ENCODE peak calls at places on chromosomes 3 and 15, in seven cellular contexts. I is transverse colon, P is stomach, O is IMR-90, X is uterus, K is upper lobe of left lung, M is H54. V is an unnamed sample.

GRCh38 chr3:66036586-66037061 is 2.1 kb downstream of the MAGI1 start:
- DNase-seq in I (no peak), P (peak), O (peak), X (no peak), K (peak), M (no peak), V (no peak)

GRCh38 chr15:80849308-80849707 is 70.1 kb downstream of the CEMIP start:
- DNase-seq in I (no peak), P (peak), O (peak), X (peak), K (peak), M (peak), V (no peak)

GRCh38 chr3:120648290-120648689 is 33.7 kb downstream of the HGD start:
- DNase-seq in I (no peak), P (no peak), O (peak), X (no peak), K (no peak), M (no peak), V (no peak)

GRCh38 chr3:107271787-107272387 is 105.4 kb upstream of the CCDC54 start:
- DNase-seq in I (no peak), P (no peak), O (peak), X (no peak), K (no peak), M (no peak), V (peak)

GRCh38 chr3:65483475-65483874 is 555.2 kb downstream of the MAGI1 start:
- DNase-seq in I (peak), P (peak), O (no peak), X (peak), K (peak), M (no peak), V (no peak)

GRCh38 chr3:115660646-115661442 is 37.5 kb downstream of the GAP43 start:
- DNase-seq in I (no peak), P (no peak), O (no peak), X (no peak), K (no peak), M (no peak), V (no peak)

GRCh38 chr15:90620379-90621134 is 90.8 kb downstream of the CRTC3 start:
- DNase-seq in I (no peak), P (no peak), O (no peak), X (no peak), K (no peak), M (no peak), V (peak)

GRCh38 chr3:29412117-29412516 is 131.2 kb downstream of the RBMS3 start:
- DNase-seq in I (no peak), P (no peak), O (peak), X (no peak), K (no peak), M (no peak), V (no peak)

GRCh38 chr3:106257172-106257571 is 388.4 kb upstream of the CBLB start:
- DNase-seq in I (no peak), P (no peak), O (no peak), X (no peak), K (no peak), M (no peak), V (no peak)
- TF ChIP-seq POLR2A in I (no peak), P (no peak), O (no peak), X (no peak), K (no peak), M (no peak), V (no peak)

DNA sequence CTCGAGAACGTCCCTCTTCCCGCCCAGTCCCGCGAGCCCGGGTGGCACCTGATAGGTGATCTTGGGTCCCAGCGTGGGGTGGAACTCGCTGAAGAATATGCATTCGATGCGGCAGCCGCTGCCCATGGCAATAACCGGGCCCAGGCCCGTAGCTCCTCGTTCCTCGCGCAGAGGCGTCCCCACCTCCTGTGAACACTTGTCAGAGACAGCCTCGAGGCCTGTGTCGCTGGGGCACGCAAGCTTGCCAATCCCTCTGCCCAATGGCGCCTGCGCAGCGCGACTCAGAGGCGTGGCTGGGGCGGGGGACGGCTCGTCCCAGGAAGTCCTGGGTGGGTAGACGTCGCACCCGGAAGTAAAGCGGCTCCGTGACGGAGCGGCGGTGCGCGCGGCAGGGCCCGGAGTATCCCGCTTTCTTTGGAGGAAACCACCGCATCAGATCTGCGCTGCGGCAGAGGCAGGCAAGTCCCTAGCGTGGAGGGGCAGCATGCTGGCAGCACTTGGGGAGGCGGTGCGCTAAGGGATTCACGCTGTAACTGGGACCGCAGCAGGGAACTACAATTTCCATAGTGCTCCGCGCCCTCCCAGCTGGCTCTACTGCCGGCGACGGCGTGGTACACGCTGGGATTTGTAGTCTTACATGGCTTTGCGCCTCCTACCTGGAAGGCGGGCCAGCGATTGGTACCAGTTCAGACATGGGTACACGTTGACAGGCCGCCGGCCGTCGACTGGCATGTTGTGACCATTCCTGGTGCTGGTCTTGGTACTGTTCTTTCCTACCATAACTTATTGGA is at the start of the genes CYB561D2 and NPRL2:
- DNase-seq in I (peak), P (peak), O (peak), X (peak), K (peak), M (peak), V (peak)
- TF ChIP-seq POLR2A in I (peak), P (peak), O (no peak), X (peak), K (peak), M (peak), V (peak)

GRCh38 chr15:52730163-52730562 is 51.0 kb upstream of the ATOSA start:
- DNase-seq in I (no peak), P (no peak), O (peak), X (no peak), K (no peak), M (no peak), V (no peak)
- TF ChIP-seq POLR2A in I (no peak), P (no peak), O (no peak), X (no peak), K (no peak), M (no peak), V (no peak)

GRCh38 chr15:74621546-74621920 is 5.9 kb downstream of the CLK3 start:
- DNase-seq in I (no peak), P (no peak), O (no peak), X (no peak), K (no peak), M (no peak), V (no peak)

GRCh38 chr15:74621936-74622335 is 6.3 kb downstream of the CLK3 start:
- DNase-seq in I (no peak), P (no peak), O (no peak), X (no peak), K (no peak), M (no peak), V (no peak)

GRCh38 chr15:74619916-74620635 is 4.4 kb downstream of the CLK3 start:
- DNase-seq in I (no peak), P (no peak), O (no peak), X (no peak), K (no peak), M (no peak), V (no peak)

GRCh38 chr15:74622758-74623157 is 7.1 kb downstream of the CLK3 start:
- DNase-seq in I (no peak), P (no peak), O (no peak), X (no peak), K (no peak), M (no peak), V (no peak)

DNA sequence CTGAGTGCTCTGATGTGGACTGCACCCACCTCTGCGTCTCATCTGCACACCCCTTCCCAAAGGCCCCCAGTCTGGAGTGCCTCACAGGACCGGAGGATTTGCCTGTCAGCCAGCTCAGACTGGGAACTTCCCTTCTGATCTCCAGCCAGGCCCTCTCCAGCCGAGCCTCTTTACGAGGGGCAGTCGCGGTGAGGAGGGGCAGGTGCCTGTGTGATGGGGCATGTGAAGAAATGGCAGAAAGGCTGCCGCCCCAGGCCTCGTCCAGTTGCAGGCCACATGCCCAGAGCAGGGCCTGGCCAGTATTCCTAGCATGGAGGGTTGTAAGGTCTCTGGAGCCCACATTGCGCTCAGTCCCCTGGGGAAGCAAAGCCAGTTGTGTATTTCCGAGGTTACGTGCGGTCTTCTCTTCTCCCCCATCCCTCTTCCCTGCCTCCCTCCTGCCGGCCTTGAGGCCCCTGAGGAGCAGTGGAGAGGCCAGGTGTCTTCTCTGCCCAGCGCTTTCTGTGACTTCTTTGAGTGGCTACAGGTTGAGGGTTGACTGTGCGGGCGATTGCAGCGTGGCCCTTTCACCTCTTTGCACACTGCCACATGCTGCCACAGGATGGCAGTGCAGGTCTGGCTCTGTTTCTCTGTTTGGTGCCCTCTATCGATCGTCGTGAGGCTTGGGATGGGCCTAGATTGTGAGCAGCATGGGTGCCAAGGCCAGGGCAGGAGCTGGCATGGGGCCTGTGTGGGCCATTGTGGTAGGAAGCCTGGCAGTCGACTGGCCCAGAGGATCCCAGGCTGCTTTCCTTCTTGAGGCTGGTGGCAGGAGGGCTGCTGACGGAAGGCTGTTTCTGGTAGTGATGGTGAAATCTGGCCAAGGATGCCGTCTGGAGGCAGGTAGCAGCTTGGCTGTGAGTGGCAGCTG is 5.3 kb downstream of the CLK3 start:
- DNase-seq in I (peak), P (peak), O (peak), X (peak), K (peak), M (peak), V (peak)
- TF ChIP-seq POLR2A in I (no peak), P (no peak), O (no peak), X (no peak), K (no peak), M (no peak), V (peak)

GRCh38 chr3:122322095-122323075 is 2.7 kb upstream of the CSTA start:
- DNase-seq in I (no peak), P (no peak), O (no peak), X (no peak), K (no peak), M (no peak), V (no peak)

GRCh38 chr3:122325769-122326168 is 721 bp downstream of the CSTA start:
- DNase-seq in I (no peak), P (no peak), O (no peak), X (no peak), K (no peak), M (no peak), V (no peak)

DNA sequence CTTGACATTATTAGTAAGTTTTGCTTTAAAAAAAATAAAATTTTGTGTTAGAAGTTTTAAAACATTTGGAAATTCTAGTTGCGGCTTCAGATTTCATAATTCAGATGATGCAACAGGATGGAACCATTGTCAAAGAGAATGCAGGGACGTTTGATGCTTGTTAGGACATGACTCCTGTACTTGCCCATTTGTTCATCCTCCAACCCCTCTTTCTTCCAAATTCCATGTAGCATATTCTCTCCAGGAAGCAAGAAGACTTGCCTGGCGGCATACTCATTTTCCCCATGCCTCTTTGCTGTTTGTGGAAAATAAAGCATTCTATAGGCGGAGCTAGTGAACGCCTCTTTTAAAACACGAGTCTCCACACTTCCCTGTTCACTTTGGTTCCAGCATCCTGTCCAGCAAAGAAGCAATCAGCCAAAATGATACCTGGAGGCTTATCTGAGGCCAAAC is at the start of gene CSTA:
- DNase-seq in I (no peak), P (no peak), O (no peak), X (no peak), K (no peak), M (no peak), V (no peak)
- TF ChIP-seq POLR2A in I (no peak), P (no peak), O (no peak), X (no peak), K (no peak), M (no peak), V (no peak)

DNA sequence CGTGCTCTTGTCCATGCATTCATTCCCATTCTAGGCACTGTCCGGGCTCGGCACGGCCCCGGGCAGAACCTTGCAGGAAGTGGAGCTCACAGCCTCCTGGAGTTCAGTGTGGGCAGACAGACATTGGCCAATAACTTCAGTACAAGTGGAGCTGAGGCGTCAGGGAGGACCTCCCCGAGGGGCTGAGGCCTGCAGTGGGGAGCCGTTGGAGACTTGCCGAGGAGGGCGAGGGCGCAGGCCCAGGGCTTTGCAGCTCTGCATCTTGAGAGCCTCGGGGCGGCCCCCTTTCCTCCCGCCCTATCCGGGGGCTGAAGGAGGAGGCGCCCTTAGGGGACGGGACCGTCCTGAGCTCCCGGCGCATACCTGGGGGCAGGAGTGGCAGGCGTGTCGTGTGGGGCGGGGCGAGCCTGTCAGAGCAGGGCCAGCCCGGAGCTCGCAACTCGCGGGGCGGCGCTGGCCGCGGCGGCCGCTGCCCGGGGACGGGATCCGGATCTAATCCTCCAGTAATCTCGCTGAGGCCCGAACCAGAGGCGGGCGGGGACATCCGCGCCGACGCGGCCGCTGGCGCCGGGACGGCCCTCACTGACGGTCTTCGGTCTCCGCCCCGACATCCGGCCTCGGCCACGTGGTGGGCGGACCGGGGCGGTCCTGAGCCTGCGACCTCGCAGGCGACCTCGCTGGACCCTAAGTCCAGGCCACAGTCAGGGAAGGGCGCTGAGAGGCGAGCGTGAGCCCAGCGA is at the start of gene ACY1:
- DNase-seq in I (peak), P (peak), O (peak), X (peak), K (peak), M (peak), V (peak)
- TF ChIP-seq POLR2A in I (peak), P (peak), O (peak), X (peak), K (peak), M (peak), V (peak)

GRCh38 chr3:113948015-113948917 is 453 bp downstream of the ZDHHC23 start:
- DNase-seq in I (peak), P (peak), O (no peak), X (no peak), K (peak), M (peak), V (no peak)
- TF ChIP-seq POLR2A in I (peak), P (no peak), O (no peak), X (no peak), K (peak), M (no peak), V (no peak)